ENCODE peak calls at places on chromosomes 3 and 15, in nine cellular contexts. One of them, this sample, is unnamed.

GRCh38 chr3:108511490-108511889 is 1.1 kb upstream of the MYH15 start:
- DNase-seq in kidney: no peak
- DNase-seq in cardiac muscle cell: no peak
- DNase-seq in T-helper 1 cell: no peak
- DNase-seq in fibroblast of the conjunctiva: no peak
- DNase-seq in NCI-H187: no peak
- DNase-seq in KG1: no peak
- DNase-seq in OCI-LY7: no peak
- DNase-seq in neuronal stem cell: no peak
- DNase-seq in this sample: no peak

GRCh38 chr15:61088675-61089074 is 140.4 kb downstream of the RORA start:
- DNase-seq in fibroblast of the conjunctiva: no peak
- DNase-seq in T-helper 1 cell: no peak
- DNase-seq in cardiac muscle cell: no peak
- DNase-seq in kidney: no peak
- DNase-seq in KG1: no peak
- DNase-seq in neuronal stem cell: no peak
- DNase-seq in OCI-LY7: no peak
- DNase-seq in NCI-H187: no peak
- DNase-seq in this sample: no peak

GRCh38 chr15:40458495-40459371 is 12.1 kb upstream of the CHST14 start:
- DNase-seq in OCI-LY7: no peak
- DNase-seq in NCI-H187: no peak
- DNase-seq in cardiac muscle cell: no peak
- DNase-seq in KG1: no peak
- DNase-seq in kidney: peak
- DNase-seq in neuronal stem cell: no peak
- DNase-seq in fibroblast of the conjunctiva: no peak
- DNase-seq in T-helper 1 cell: no peak
- DNase-seq in this sample: no peak

GRCh38 chr15:100307241-100307855 is 34.4 kb downstream of the ADAMTS17 start:
- DNase-seq in kidney: no peak
- DNase-seq in T-helper 1 cell: no peak
- DNase-seq in neuronal stem cell: no peak
- DNase-seq in NCI-H187: no peak
- DNase-seq in KG1: no peak
- DNase-seq in fibroblast of the conjunctiva: no peak
- DNase-seq in cardiac muscle cell: no peak
- DNase-seq in OCI-LY7: no peak
- DNase-seq in this sample: no peak

GRCh38 chr15:91530279-91530678 is 323.2 kb upstream of the SLCO3A1 start:
- DNase-seq in OCI-LY7: no peak
- DNase-seq in cardiac muscle cell: no peak
- DNase-seq in fibroblast of the conjunctiva: no peak
- DNase-seq in neuronal stem cell: no peak
- DNase-seq in KG1: no peak
- DNase-seq in kidney: no peak
- DNase-seq in T-helper 1 cell: no peak
- DNase-seq in NCI-H187: no peak
- DNase-seq in this sample: no peak

GRCh38 chr3:71503525-71504249 is 79.8 kb downstream of the FOXP1 start:
- DNase-seq in KG1: no peak
- DNase-seq in T-helper 1 cell: no peak
- DNase-seq in fibroblast of the conjunctiva: peak
- DNase-seq in OCI-LY7: no peak
- DNase-seq in neuronal stem cell: no peak
- DNase-seq in cardiac muscle cell: peak
- DNase-seq in NCI-H187: no peak
- DNase-seq in kidney: no peak
- DNase-seq in this sample: no peak

GRCh38 chr3:38382506-38383080 is 36.0 kb downstream of the XYLB start:
- DNase-seq in fibroblast of the conjunctiva: no peak
- DNase-seq in OCI-LY7: no peak
- DNase-seq in kidney: no peak
- DNase-seq in neuronal stem cell: no peak
- DNase-seq in cardiac muscle cell: no peak
- DNase-seq in NCI-H187: no peak
- DNase-seq in T-helper 1 cell: no peak
- DNase-seq in KG1: no peak
- DNase-seq in this sample: no peak

GRCh38 chr3:42733501-42734262 is 31.1 kb upstream of the HHATL start:
- DNase-seq in OCI-LY7: no peak
- DNase-seq in NCI-H187: no peak
- DNase-seq in kidney: no peak
- DNase-seq in fibroblast of the conjunctiva: no peak
- DNase-seq in neuronal stem cell: no peak
- DNase-seq in T-helper 1 cell: no peak
- DNase-seq in KG1: no peak
- DNase-seq in cardiac muscle cell: no peak
- DNase-seq in this sample: no peak

GRCh38 chr15:88805031-88805780 is 2.0 kb downstream of the ACAN start:
- DNase-seq in NCI-H187: no peak
- DNase-seq in kidney: no peak
- DNase-seq in KG1: no peak
- DNase-seq in cardiac muscle cell: no peak
- DNase-seq in fibroblast of the conjunctiva: no peak
- DNase-seq in neuronal stem cell: no peak
- DNase-seq in OCI-LY7: peak
- DNase-seq in T-helper 1 cell: no peak
- DNase-seq in this sample: no peak

GRCh38 chr15:71278989-71279756 is 163.9 kb downstream of the THSD4 start:
- DNase-seq in fibroblast of the conjunctiva: peak
- DNase-seq in KG1: no peak
- DNase-seq in cardiac muscle cell: peak
- DNase-seq in OCI-LY7: no peak
- DNase-seq in kidney: no peak
- DNase-seq in T-helper 1 cell: no peak
- DNase-seq in neuronal stem cell: no peak
- DNase-seq in NCI-H187: peak
- DNase-seq in this sample: no peak

GRCh38 chr3:109187390-109187789 is 50.9 kb downstream of the C3orf85 start:
- DNase-seq in kidney: no peak
- DNase-seq in neuronal stem cell: no peak
- DNase-seq in OCI-LY7: no peak
- DNase-seq in cardiac muscle cell: no peak
- DNase-seq in NCI-H187: no peak
- DNase-seq in fibroblast of the conjunctiva: no peak
- DNase-seq in T-helper 1 cell: no peak
- DNase-seq in KG1: no peak
- DNase-seq in this sample: no peak

GRCh38 chr3:136195258-136196063 is 674 bp downstream of the MSL2 start:
- DNase-seq in NCI-H187: peak
- DNase-seq in neuronal stem cell: peak
- DNase-seq in fibroblast of the conjunctiva: peak
- DNase-seq in OCI-LY7: peak
- DNase-seq in T-helper 1 cell: no peak
- DNase-seq in kidney: peak
- DNase-seq in KG1: peak
- DNase-seq in cardiac muscle cell: peak
- DNase-seq in this sample: peak

GRCh38 chr3:58034738-58035511 is 26.7 kb downstream of the FLNB start:
- DNase-seq in KG1: no peak
- DNase-seq in cardiac muscle cell: no peak
- DNase-seq in NCI-H187: no peak
- DNase-seq in T-helper 1 cell: peak
- DNase-seq in fibroblast of the conjunctiva: no peak
- DNase-seq in neuronal stem cell: no peak
- DNase-seq in kidney: no peak
- DNase-seq in OCI-LY7: no peak
- DNase-seq in this sample: peak

GRCh38 chr3:122101646-122102045 is 46.5 kb downstream of the CD86 start:
- DNase-seq in fibroblast of the conjunctiva: peak
- DNase-seq in neuronal stem cell: peak
- DNase-seq in KG1: peak
- DNase-seq in OCI-LY7: peak
- DNase-seq in cardiac muscle cell: peak
- DNase-seq in kidney: no peak
- DNase-seq in NCI-H187: peak
- DNase-seq in T-helper 1 cell: peak
- DNase-seq in this sample: peak

GRCh38 chr3:112775011-112775742 is 71.5 kb downstream of the CD200R1L start:
- DNase-seq in neuronal stem cell: no peak
- DNase-seq in fibroblast of the conjunctiva: peak
- DNase-seq in T-helper 1 cell: no peak
- DNase-seq in OCI-LY7: no peak
- DNase-seq in cardiac muscle cell: peak
- DNase-seq in kidney: no peak
- DNase-seq in KG1: no peak
- DNase-seq in NCI-H187: no peak
- DNase-seq in this sample: no peak

GRCh38 chr15:29815000-29815704 is 7.1 kb downstream of the TJP1 start:
- DNase-seq in neuronal stem cell: no peak
- DNase-seq in cardiac muscle cell: no peak
- DNase-seq in OCI-LY7: no peak
- DNase-seq in kidney: no peak
- DNase-seq in fibroblast of the conjunctiva: no peak
- DNase-seq in KG1: no peak
- DNase-seq in NCI-H187: no peak
- DNase-seq in T-helper 1 cell: no peak
- DNase-seq in this sample: no peak

GRCh38 chr15:90044916-90045371 is 43.8 kb downstream of the ZNF710 start:
- DNase-seq in kidney: no peak
- DNase-seq in NCI-H187: no peak
- DNase-seq in cardiac muscle cell: no peak
- DNase-seq in T-helper 1 cell: no peak
- DNase-seq in KG1: no peak
- DNase-seq in neuronal stem cell: no peak
- DNase-seq in fibroblast of the conjunctiva: no peak
- DNase-seq in OCI-LY7: no peak
- DNase-seq in this sample: no peak

GRCh38 chr3:66010348-66011097 is 28.2 kb downstream of the MAGI1 start:
- DNase-seq in cardiac muscle cell: no peak
- DNase-seq in kidney: no peak
- DNase-seq in neuronal stem cell: no peak
- DNase-seq in KG1: no peak
- DNase-seq in fibroblast of the conjunctiva: no peak
- DNase-seq in T-helper 1 cell: no peak
- DNase-seq in OCI-LY7: no peak
- DNase-seq in NCI-H187: peak
- DNase-seq in this sample: no peak

GRCh38 chr3:42300013-42300412 is 34.0 kb upstream of the CCK start:
- DNase-seq in cardiac muscle cell: peak
- DNase-seq in neuronal stem cell: peak
- DNase-seq in fibroblast of the conjunctiva: peak
- DNase-seq in OCI-LY7: peak
- DNase-seq in T-helper 1 cell: peak
- DNase-seq in NCI-H187: no peak
- DNase-seq in KG1: no peak
- DNase-seq in kidney: no peak
- DNase-seq in this sample: peak

GRCh38 chr3:125375950-125376679 is 990 bp upstream of the ZNF148 start:
- DNase-seq in kidney: no peak
- DNase-seq in NCI-H187: no peak
- DNase-seq in OCI-LY7: no peak
- DNase-seq in fibroblast of the conjunctiva: no peak
- DNase-seq in neuronal stem cell: no peak
- DNase-seq in KG1: no peak
- DNase-seq in T-helper 1 cell: no peak
- DNase-seq in cardiac muscle cell: no peak
- DNase-seq in this sample: no peak

GRCh38 chr15:50055333-50056278 is 63.4 kb downstream of the ATP8B4 start:
- DNase-seq in T-helper 1 cell: no peak
- DNase-seq in OCI-LY7: no peak
- DNase-seq in fibroblast of the conjunctiva: peak
- DNase-seq in NCI-H187: no peak
- DNase-seq in kidney: no peak
- DNase-seq in cardiac muscle cell: peak
- DNase-seq in neuronal stem cell: no peak
- DNase-seq in KG1: peak
- DNase-seq in this sample: no peak

GRCh38 chr15:62582580-62582979 is 417.5 kb upstream of the C2CD4B start:
- DNase-seq in OCI-LY7: no peak
- DNase-seq in neuronal stem cell: no peak
- DNase-seq in fibroblast of the conjunctiva: no peak
- DNase-seq in T-helper 1 cell: no peak
- DNase-seq in KG1: no peak
- DNase-seq in cardiac muscle cell: no peak
- DNase-seq in kidney: no peak
- DNase-seq in NCI-H187: no peak
- DNase-seq in this sample: no peak

GRCh38 chr3:78873641-78874040 is 894.2 kb downstream of the ROBO1 start:
- DNase-seq in kidney: no peak
- DNase-seq in fibroblast of the conjunctiva: no peak
- DNase-seq in cardiac muscle cell: no peak
- DNase-seq in OCI-LY7: no peak
- DNase-seq in NCI-H187: no peak
- DNase-seq in KG1: no peak
- DNase-seq in neuronal stem cell: no peak
- DNase-seq in T-helper 1 cell: no peak
- DNase-seq in this sample: no peak

GRCh38 chr3:126085841-126086240 is 1.9 kb upstream of the SLC41A3 start:
- DNase-seq in T-helper 1 cell: no peak
- DNase-seq in neuronal stem cell: no peak
- DNase-seq in NCI-H187: no peak
- DNase-seq in cardiac muscle cell: no peak
- DNase-seq in kidney: no peak
- DNase-seq in fibroblast of the conjunctiva: no peak
- DNase-seq in OCI-LY7: no peak
- DNase-seq in KG1: no peak
- DNase-seq in this sample: no peak

GRCh38 chr3:194604837-194605236 is 28.4 kb downstream of the TMEM44 start:
- DNase-seq in NCI-H187: no peak
- DNase-seq in OCI-LY7: no peak
- DNase-seq in cardiac muscle cell: no peak
- DNase-seq in kidney: no peak
- DNase-seq in neuronal stem cell: no peak
- DNase-seq in T-helper 1 cell: no peak
- DNase-seq in fibroblast of the conjunctiva: no peak
- DNase-seq in KG1: no peak
- DNase-seq in this sample: no peak

GRCh38 chr3:21466491-21466890 is 284.5 kb downstream of the ZNF385D start:
- DNase-seq in OCI-LY7: no peak
- DNase-seq in neuronal stem cell: no peak
- DNase-seq in KG1: no peak
- DNase-seq in T-helper 1 cell: no peak
- DNase-seq in fibroblast of the conjunctiva: no peak
- DNase-seq in NCI-H187: no peak
- DNase-seq in cardiac muscle cell: no peak
- DNase-seq in kidney: no peak
- DNase-seq in this sample: no peak